ENCODE peak calls at places on chromosome 1, in ten cellular contexts. One of them, this sample, is unnamed.
A peak's percentile ranks its signal among the peaks of the same experiment; 100 is the strongest.

GRCh38 chr1:224720216-224720615 is 104.1 kb downstream of the CNIH3 start:
- DNase-seq in suprapubic skin: no peak
- DNase-seq in upper lobe of left lung: no peak
- DNase-seq in SK-N-SH: no peak
- DNase-seq in stomach: no peak
- DNase-seq in HepG2: no peak
- DNase-seq in K562: no peak
- DNase-seq in transverse colon: no peak
- DNase-seq in GM12878: no peak
- DNase-seq in H1: no peak
- DNase-seq in this sample: no peak

GRCh38 chr1:1418464-1419362 is 2.4 kb downstream of the ANKRD65 start:
- DNase-seq in K562: no peak
- DNase-seq in H1: no peak
- DNase-seq in SK-N-SH: peak; percentile 36
- DNase-seq in GM12878: no peak
- DNase-seq in upper lobe of left lung: peak; percentile 78
- DNase-seq in stomach: no peak
- DNase-seq in HepG2: no peak
- DNase-seq in suprapubic skin: no peak
- DNase-seq in transverse colon: no peak
- DNase-seq in this sample: no peak

GRCh38 chr1:45566722-45567121 is 16.1 kb downstream of the AKR1A1 start:
- DNase-seq in suprapubic skin: peak; percentile 76
- DNase-seq in H1: no peak
- DNase-seq in SK-N-SH: no peak
- DNase-seq in GM12878: no peak
- DNase-seq in HepG2: no peak
- DNase-seq in transverse colon: peak; percentile 21
- DNase-seq in K562: no peak
- DNase-seq in upper lobe of left lung: no peak
- DNase-seq in stomach: no peak
- DNase-seq in this sample: peak; percentile 84

GRCh38 chr1:237921290-237921689 is 30.6 kb upstream of the ZP4 start:
- DNase-seq in GM12878: no peak
- DNase-seq in H1: no peak
- DNase-seq in upper lobe of left lung: no peak
- DNase-seq in transverse colon: no peak
- DNase-seq in K562: no peak
- DNase-seq in stomach: no peak
- DNase-seq in suprapubic skin: no peak
- DNase-seq in HepG2: no peak
- DNase-seq in SK-N-SH: no peak
- DNase-seq in this sample: no peak

GRCh38 chr1:11692899-11693590 is 1.5 kb downstream of the DRAXIN start:
- DNase-seq in upper lobe of left lung: no peak
- DNase-seq in suprapubic skin: no peak
- DNase-seq in H1: no peak
- DNase-seq in transverse colon: peak; percentile 19
- DNase-seq in SK-N-SH: no peak
- DNase-seq in GM12878: no peak
- DNase-seq in stomach: no peak
- DNase-seq in HepG2: no peak
- DNase-seq in K562: peak; percentile 56
- DNase-seq in this sample: no peak

GRCh38 chr1:215192306-215192705 is 109.8 kb downstream of the KCNK2 start:
- DNase-seq in upper lobe of left lung: no peak
- DNase-seq in H1: no peak
- DNase-seq in suprapubic skin: no peak
- DNase-seq in K562: no peak
- DNase-seq in SK-N-SH: no peak
- DNase-seq in GM12878: no peak
- DNase-seq in HepG2: no peak
- DNase-seq in stomach: no peak
- DNase-seq in transverse colon: no peak
- DNase-seq in this sample: no peak

GRCh38 chr1:99704356-99704816 is 58.5 kb downstream of the PALMD start:
- DNase-seq in transverse colon: peak; percentile 10
- DNase-seq in GM12878: no peak
- DNase-seq in H1: no peak
- DNase-seq in stomach: no peak
- DNase-seq in HepG2: no peak
- DNase-seq in SK-N-SH: no peak
- DNase-seq in suprapubic skin: no peak
- DNase-seq in K562: no peak
- DNase-seq in upper lobe of left lung: peak; percentile 43
- DNase-seq in this sample: no peak

GRCh38 chr1:80837066-80837465 is 963.7 kb upstream of the ADGRL2 start:
- DNase-seq in GM12878: no peak
- DNase-seq in H1: no peak
- DNase-seq in suprapubic skin: no peak
- DNase-seq in HepG2: no peak
- DNase-seq in K562: no peak
- DNase-seq in stomach: no peak
- DNase-seq in SK-N-SH: no peak
- DNase-seq in transverse colon: no peak
- DNase-seq in upper lobe of left lung: no peak
- DNase-seq in this sample: no peak

GRCh38 chr1:24693827-24694379 is 50.8 kb downstream of the SRRM1 start:
- DNase-seq in SK-N-SH: no peak
- DNase-seq in H1: no peak
- DNase-seq in transverse colon: no peak
- DNase-seq in stomach: no peak
- DNase-seq in HepG2: no peak
- DNase-seq in suprapubic skin: no peak
- DNase-seq in K562: no peak
- DNase-seq in GM12878: no peak
- DNase-seq in upper lobe of left lung: no peak
- DNase-seq in this sample: no peak

GRCh38 chr1:24696756-24697330 is 48.4 kb upstream of the CLIC4 start:
- DNase-seq in K562: no peak
- DNase-seq in GM12878: no peak
- DNase-seq in upper lobe of left lung: no peak
- DNase-seq in HepG2: no peak
- DNase-seq in H1: no peak
- DNase-seq in SK-N-SH: no peak
- DNase-seq in transverse colon: no peak
- DNase-seq in stomach: no peak
- DNase-seq in suprapubic skin: no peak
- DNase-seq in this sample: no peak

GRCh38 chr1:24696033-24696755 is 49.1 kb upstream of the CLIC4 start:
- DNase-seq in SK-N-SH: no peak
- DNase-seq in upper lobe of left lung: no peak
- DNase-seq in HepG2: no peak
- DNase-seq in K562: no peak
- DNase-seq in stomach: no peak
- DNase-seq in H1: no peak
- DNase-seq in transverse colon: no peak
- DNase-seq in suprapubic skin: no peak
- DNase-seq in GM12878: no peak
- DNase-seq in this sample: no peak

GRCh38 chr1:24694380-24694843 is 50.8 kb upstream of the CLIC4 start:
- DNase-seq in GM12878: peak; percentile 79
- DNase-seq in transverse colon: no peak
- DNase-seq in H1: no peak
- DNase-seq in stomach: no peak
- DNase-seq in HepG2: no peak
- DNase-seq in K562: no peak
- DNase-seq in SK-N-SH: peak; percentile 62
- DNase-seq in upper lobe of left lung: no peak
- DNase-seq in suprapubic skin: no peak
- DNase-seq in this sample: peak; percentile 71

GRCh38 chr1:24695202-24695974 is 49.9 kb upstream of the CLIC4 start:
- DNase-seq in suprapubic skin: no peak
- DNase-seq in H1: no peak
- DNase-seq in transverse colon: no peak
- DNase-seq in stomach: no peak
- DNase-seq in SK-N-SH: no peak
- DNase-seq in upper lobe of left lung: no peak
- DNase-seq in HepG2: no peak
- DNase-seq in K562: no peak
- DNase-seq in GM12878: no peak
- DNase-seq in this sample: no peak
- TF ChIP-seq POLR2AphosphoS5 in suprapubic skin: no peak
- TF ChIP-seq POLR2AphosphoS5 in H1: no peak
- TF ChIP-seq POLR2AphosphoS5 in transverse colon: no peak
- TF ChIP-seq POLR2AphosphoS5 in stomach: no peak
- TF ChIP-seq POLR2AphosphoS5 in SK-N-SH: no peak
- TF ChIP-seq POLR2AphosphoS5 in upper lobe of left lung: peak; percentile 55
- TF ChIP-seq POLR2AphosphoS5 in HepG2: no peak
- TF ChIP-seq POLR2AphosphoS5 in K562: no peak
- TF ChIP-seq POLR2AphosphoS5 in GM12878: no peak
- TF ChIP-seq POLR2AphosphoS5 in this sample: no peak

GRCh38 chr1:203146042-203146369 is 18.5 kb downstream of the ADORA1 start:
- DNase-seq in suprapubic skin: no peak
- DNase-seq in K562: no peak
- DNase-seq in stomach: no peak
- DNase-seq in GM12878: no peak
- DNase-seq in HepG2: no peak
- DNase-seq in transverse colon: no peak
- DNase-seq in SK-N-SH: no peak
- DNase-seq in upper lobe of left lung: no peak
- DNase-seq in H1: no peak
- DNase-seq in this sample: no peak

GRCh38 chr1:203145321-203146041 is 18.0 kb downstream of the ADORA1 start:
- DNase-seq in H1: no peak
- DNase-seq in HepG2: no peak
- DNase-seq in K562: no peak
- DNase-seq in upper lobe of left lung: peak; percentile 37
- DNase-seq in suprapubic skin: no peak
- DNase-seq in stomach: no peak
- DNase-seq in SK-N-SH: no peak
- DNase-seq in GM12878: no peak
- DNase-seq in transverse colon: no peak
- DNase-seq in this sample: no peak

GRCh38 chr1:203147376-203147775 is 19.9 kb downstream of the ADORA1 start:
- DNase-seq in upper lobe of left lung: no peak
- DNase-seq in H1: no peak
- DNase-seq in GM12878: no peak
- DNase-seq in K562: no peak
- DNase-seq in HepG2: no peak
- DNase-seq in stomach: no peak
- DNase-seq in transverse colon: no peak
- DNase-seq in suprapubic skin: no peak
- DNase-seq in SK-N-SH: no peak
- DNase-seq in this sample: no peak

GRCh38 chr1:203148127-203148526 is 20.6 kb downstream of the ADORA1 start:
- DNase-seq in stomach: peak; percentile 45
- DNase-seq in suprapubic skin: no peak
- DNase-seq in K562: peak; percentile 61
- DNase-seq in GM12878: no peak
- DNase-seq in transverse colon: no peak
- DNase-seq in SK-N-SH: no peak
- DNase-seq in upper lobe of left lung: no peak
- DNase-seq in H1: no peak
- DNase-seq in HepG2: peak; percentile 20
- DNase-seq in this sample: no peak

DNA sequence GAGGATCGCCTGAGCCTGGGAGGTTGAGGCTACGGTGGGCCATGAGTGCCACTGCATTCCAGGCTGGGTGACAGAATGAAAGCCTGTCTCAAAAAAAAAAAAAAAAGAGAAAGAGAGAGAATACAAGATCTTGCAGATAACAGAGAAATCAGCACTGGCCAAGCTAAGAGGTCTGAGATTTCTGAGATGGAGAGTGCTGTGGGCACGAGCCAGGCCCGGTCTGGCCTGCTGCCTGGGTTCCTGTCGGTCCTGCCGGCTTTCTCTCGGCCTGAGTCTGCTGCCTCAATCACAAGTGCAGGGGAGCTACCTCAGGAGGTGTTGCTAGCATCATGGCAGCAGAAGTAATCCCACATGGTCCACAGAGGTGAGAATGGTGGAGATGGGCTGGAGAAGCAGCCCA is 19.0 kb downstream of the ADORA1 start:
- DNase-seq in SK-N-SH: no peak
- DNase-seq in K562: no peak
- DNase-seq in stomach: no peak
- DNase-seq in suprapubic skin: no peak
- DNase-seq in GM12878: no peak
- DNase-seq in upper lobe of left lung: peak; percentile 43
- DNase-seq in transverse colon: no peak
- DNase-seq in HepG2: no peak
- DNase-seq in H1: no peak
- DNase-seq in this sample: no peak
- TF ChIP-seq EP300 in SK-N-SH: no peak
- TF ChIP-seq EP300 in K562: no peak
- TF ChIP-seq EP300 in stomach: no peak
- TF ChIP-seq EP300 in suprapubic skin: no peak
- TF ChIP-seq EP300 in GM12878: no peak
- TF ChIP-seq EP300 in upper lobe of left lung: no peak
- TF ChIP-seq EP300 in transverse colon: no peak
- TF ChIP-seq EP300 in HepG2: no peak
- TF ChIP-seq EP300 in H1: no peak
- TF ChIP-seq EP300 in this sample: no peak

DNA sequence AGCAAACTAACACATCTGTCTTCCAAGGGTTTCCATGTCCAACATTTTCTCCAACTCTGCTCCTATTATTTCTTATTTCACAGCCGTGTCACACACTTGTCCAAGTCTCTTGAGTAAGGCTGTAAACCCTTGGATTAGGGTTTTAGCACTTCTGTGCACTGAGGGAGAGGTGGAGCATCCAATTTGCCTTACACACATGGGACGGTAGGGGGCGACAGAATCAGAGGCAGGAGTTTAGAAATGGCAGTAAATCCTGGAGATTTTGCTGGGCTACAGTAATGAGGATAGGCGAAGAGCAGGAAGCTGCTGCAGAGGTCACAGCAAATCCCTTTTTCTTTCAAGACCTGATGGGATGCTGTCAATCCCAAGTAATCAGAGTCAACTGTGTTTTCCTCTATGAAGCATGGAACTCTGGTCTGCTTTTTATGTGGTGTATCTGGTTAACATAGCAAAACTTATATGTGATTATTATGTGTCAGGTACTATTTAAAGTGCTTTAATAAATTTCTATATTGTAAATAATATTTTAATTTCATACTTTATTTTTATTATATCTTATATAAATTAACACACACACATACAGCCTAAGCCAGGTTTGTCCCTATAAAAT is 15.4 kb upstream of the LCE5A start:
- DNase-seq in upper lobe of left lung: no peak
- DNase-seq in GM12878: no peak
- DNase-seq in transverse colon: peak; percentile 51
- DNase-seq in K562: peak; percentile 44
- DNase-seq in stomach: no peak
- DNase-seq in HepG2: peak; percentile 21
- DNase-seq in SK-N-SH: peak; percentile 47
- DNase-seq in suprapubic skin: no peak
- DNase-seq in H1: no peak
- DNase-seq in this sample: no peak
- TF ChIP-seq CTCF in upper lobe of left lung: no peak
- TF ChIP-seq CTCF in GM12878: peak; percentile 55
- TF ChIP-seq CTCF in transverse colon: no peak
- TF ChIP-seq CTCF in K562: peak; percentile 65
- TF ChIP-seq CTCF in stomach: no peak
- TF ChIP-seq CTCF in HepG2: peak; percentile 49
- TF ChIP-seq CTCF in SK-N-SH: peak; percentile 80
- TF ChIP-seq CTCF in suprapubic skin: no peak
- TF ChIP-seq CTCF in H1: no peak
- TF ChIP-seq CTCF in this sample: no peak

GRCh38 chr1:15343729-15344128 is 66.0 kb upstream of the EFHD2 start:
- DNase-seq in transverse colon: no peak
- DNase-seq in GM12878: no peak
- DNase-seq in H1: no peak
- DNase-seq in K562: no peak
- DNase-seq in HepG2: no peak
- DNase-seq in SK-N-SH: no peak
- DNase-seq in stomach: peak; percentile 44
- DNase-seq in upper lobe of left lung: no peak
- DNase-seq in suprapubic skin: no peak
- DNase-seq in this sample: peak; percentile 90

GRCh38 chr1:15342568-15342967 is 67.1 kb upstream of the EFHD2 start:
- DNase-seq in upper lobe of left lung: no peak
- DNase-seq in K562: no peak
- DNase-seq in GM12878: no peak
- DNase-seq in transverse colon: no peak
- DNase-seq in H1: no peak
- DNase-seq in stomach: no peak
- DNase-seq in HepG2: no peak
- DNase-seq in suprapubic skin: no peak
- DNase-seq in SK-N-SH: no peak
- DNase-seq in this sample: no peak

GRCh38 chr1:15341228-15341627 is 68.5 kb upstream of the EFHD2 start:
- DNase-seq in HepG2: no peak
- DNase-seq in K562: no peak
- DNase-seq in SK-N-SH: no peak
- DNase-seq in transverse colon: no peak
- DNase-seq in GM12878: no peak
- DNase-seq in H1: no peak
- DNase-seq in suprapubic skin: no peak
- DNase-seq in stomach: no peak
- DNase-seq in upper lobe of left lung: no peak
- DNase-seq in this sample: no peak

GRCh38 chr1:15343099-15343498 is 66.6 kb upstream of the EFHD2 start:
- DNase-seq in suprapubic skin: no peak
- DNase-seq in GM12878: no peak
- DNase-seq in K562: no peak
- DNase-seq in stomach: no peak
- DNase-seq in transverse colon: no peak
- DNase-seq in HepG2: no peak
- DNase-seq in SK-N-SH: no peak
- DNase-seq in upper lobe of left lung: no peak
- DNase-seq in H1: no peak
- DNase-seq in this sample: no peak

DNA sequence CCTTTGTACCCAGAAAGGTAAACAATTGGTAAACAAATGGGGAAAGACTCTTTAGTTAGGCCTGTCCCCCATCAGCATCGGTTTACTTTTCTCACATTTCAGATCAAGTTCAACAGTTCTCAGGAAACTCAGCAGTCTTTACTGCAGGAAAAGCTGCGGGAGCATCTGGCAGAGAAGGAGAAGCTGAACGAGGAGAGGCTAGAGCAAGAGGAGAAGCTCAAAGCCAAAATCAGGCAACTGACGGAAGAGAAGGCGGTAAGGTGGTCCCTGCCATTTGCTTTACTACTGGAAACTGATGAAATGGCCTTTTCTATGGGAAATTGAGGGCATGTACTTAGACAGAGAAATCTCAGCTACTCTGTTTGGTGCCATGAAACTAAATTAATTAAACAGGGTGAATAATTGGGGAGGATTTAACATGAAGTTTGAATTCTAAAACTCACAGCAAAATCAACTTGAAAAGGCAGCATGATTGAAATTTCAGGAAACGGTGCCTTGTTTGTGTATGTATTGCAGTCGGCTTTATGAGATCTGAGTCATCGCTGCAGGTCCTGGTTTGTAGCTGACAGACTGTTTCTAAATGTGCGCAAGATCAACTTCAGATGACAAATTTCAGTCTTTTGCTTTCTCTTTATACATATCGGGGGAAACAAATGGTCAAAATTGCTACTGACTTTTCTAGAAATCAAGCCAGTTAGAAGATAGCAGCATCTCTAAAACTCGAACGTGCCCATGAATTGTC is 67.9 kb upstream of the EFHD2 start:
- DNase-seq in GM12878: no peak
- DNase-seq in stomach: no peak
- DNase-seq in H1: no peak
- DNase-seq in HepG2: no peak
- DNase-seq in K562: no peak
- DNase-seq in transverse colon: no peak
- DNase-seq in SK-N-SH: no peak
- DNase-seq in upper lobe of left lung: no peak
- DNase-seq in suprapubic skin: no peak
- DNase-seq in this sample: no peak
- TF ChIP-seq POLR2AphosphoS5 in GM12878: no peak
- TF ChIP-seq POLR2AphosphoS5 in stomach: no peak
- TF ChIP-seq POLR2AphosphoS5 in H1: no peak
- TF ChIP-seq POLR2AphosphoS5 in HepG2: no peak
- TF ChIP-seq POLR2AphosphoS5 in K562: no peak
- TF ChIP-seq POLR2AphosphoS5 in transverse colon: peak; percentile 49
- TF ChIP-seq POLR2AphosphoS5 in SK-N-SH: no peak
- TF ChIP-seq POLR2AphosphoS5 in upper lobe of left lung: no peak
- TF ChIP-seq POLR2AphosphoS5 in suprapubic skin: no peak
- TF ChIP-seq POLR2AphosphoS5 in this sample: peak; percentile 52